ENCODE peak calls at places on chromosome 7, in four cellular contexts. One of them, this sample, is unnamed.

GRCh38 chr7:158911145-158911544 is 54.8 kb downstream of the DYNC2I1 start:
- ATAC-seq in CD4-positive, CD25-positive, alpha-beta regulatory T cell: no peak
- ATAC-seq in natural killer cell treated with Interleukin-12 subunit alpha and Interleukin-12 subunit beta and Interleukin-15 and Interleukin-18, amount 100 ng/mL, for 72 hours: no peak
- ATAC-seq in pancreas: peak
- ATAC-seq in this sample: no peak

GRCh38 chr7:97973206-97973658 is 16.8 kb downstream of the OCM2 start:
- ATAC-seq in CD4-positive, CD25-positive, alpha-beta regulatory T cell: no peak
- ATAC-seq in natural killer cell treated with Interleukin-12 subunit alpha and Interleukin-12 subunit beta and Interleukin-15 and Interleukin-18, amount 100 ng/mL, for 72 hours: no peak
- ATAC-seq in pancreas: peak
- ATAC-seq in this sample: no peak

GRCh38 chr7:129918922-129919321 is 33.8 kb downstream of the UBE2H start:
- ATAC-seq in CD4-positive, CD25-positive, alpha-beta regulatory T cell: no peak
- ATAC-seq in natural killer cell treated with Interleukin-12 subunit alpha and Interleukin-12 subunit beta and Interleukin-15 and Interleukin-18, amount 100 ng/mL, for 72 hours: no peak
- ATAC-seq in pancreas: no peak
- ATAC-seq in this sample: no peak

GRCh38 chr7:103317009-103317408 is 19.8 kb downstream of the PMPCB start:
- ATAC-seq in CD4-positive, CD25-positive, alpha-beta regulatory T cell: no peak
- ATAC-seq in natural killer cell treated with Interleukin-12 subunit alpha and Interleukin-12 subunit beta and Interleukin-15 and Interleukin-18, amount 100 ng/mL, for 72 hours: no peak
- ATAC-seq in pancreas: no peak
- ATAC-seq in this sample: no peak

GRCh38 chr7:55056577-55057480 is 38.0 kb downstream of the EGFR start:
- ATAC-seq in CD4-positive, CD25-positive, alpha-beta regulatory T cell: no peak
- ATAC-seq in natural killer cell treated with Interleukin-12 subunit alpha and Interleukin-12 subunit beta and Interleukin-15 and Interleukin-18, amount 100 ng/mL, for 72 hours: no peak
- ATAC-seq in pancreas: no peak
- ATAC-seq in this sample: peak

GRCh38 chr7:129862672-129863071 is 90.1 kb downstream of the UBE2H start:
- ATAC-seq in CD4-positive, CD25-positive, alpha-beta regulatory T cell: no peak
- ATAC-seq in natural killer cell treated with Interleukin-12 subunit alpha and Interleukin-12 subunit beta and Interleukin-15 and Interleukin-18, amount 100 ng/mL, for 72 hours: no peak
- ATAC-seq in pancreas: no peak
- ATAC-seq in this sample: no peak

GRCh38 chr7:107486041-107486440 is 16.2 kb downstream of the GPR22 start:
- ATAC-seq in CD4-positive, CD25-positive, alpha-beta regulatory T cell: no peak
- ATAC-seq in natural killer cell treated with Interleukin-12 subunit alpha and Interleukin-12 subunit beta and Interleukin-15 and Interleukin-18, amount 100 ng/mL, for 72 hours: peak
- ATAC-seq in pancreas: no peak
- ATAC-seq in this sample: no peak

GRCh38 chr7:4742852-4743251 is 32.6 kb upstream of the AP5Z1 start:
- ATAC-seq in CD4-positive, CD25-positive, alpha-beta regulatory T cell: no peak
- ATAC-seq in natural killer cell treated with Interleukin-12 subunit alpha and Interleukin-12 subunit beta and Interleukin-15 and Interleukin-18, amount 100 ng/mL, for 72 hours: no peak
- ATAC-seq in pancreas: no peak
- ATAC-seq in this sample: no peak

GRCh38 chr7:44767912-44768662 is 19.4 kb downstream of the ZMIZ2 start:
- ATAC-seq in CD4-positive, CD25-positive, alpha-beta regulatory T cell: peak
- ATAC-seq in natural killer cell treated with Interleukin-12 subunit alpha and Interleukin-12 subunit beta and Interleukin-15 and Interleukin-18, amount 100 ng/mL, for 72 hours: no peak
- ATAC-seq in pancreas: peak
- ATAC-seq in this sample: peak

GRCh38 chr7:74443591-74444365 is 9.9 kb upstream of the GTF2IRD1 start:
- ATAC-seq in CD4-positive, CD25-positive, alpha-beta regulatory T cell: no peak
- ATAC-seq in natural killer cell treated with Interleukin-12 subunit alpha and Interleukin-12 subunit beta and Interleukin-15 and Interleukin-18, amount 100 ng/mL, for 72 hours: no peak
- ATAC-seq in pancreas: no peak
- ATAC-seq in this sample: no peak

GRCh38 chr7:105154084-105154483 is 140.1 kb downstream of the KMT2E start:
- ATAC-seq in CD4-positive, CD25-positive, alpha-beta regulatory T cell: no peak
- ATAC-seq in natural killer cell treated with Interleukin-12 subunit alpha and Interleukin-12 subunit beta and Interleukin-15 and Interleukin-18, amount 100 ng/mL, for 72 hours: no peak
- ATAC-seq in pancreas: no peak
- ATAC-seq in this sample: no peak

GRCh38 chr7:104686286-104686685 is 327.7 kb upstream of the KMT2E start:
- ATAC-seq in CD4-positive, CD25-positive, alpha-beta regulatory T cell: no peak
- ATAC-seq in natural killer cell treated with Interleukin-12 subunit alpha and Interleukin-12 subunit beta and Interleukin-15 and Interleukin-18, amount 100 ng/mL, for 72 hours: no peak
- ATAC-seq in pancreas: no peak
- ATAC-seq in this sample: no peak

GRCh38 chr7:91083855-91084644 is 180.2 kb upstream of the FZD1 start:
- ATAC-seq in CD4-positive, CD25-positive, alpha-beta regulatory T cell: no peak
- ATAC-seq in natural killer cell treated with Interleukin-12 subunit alpha and Interleukin-12 subunit beta and Interleukin-15 and Interleukin-18, amount 100 ng/mL, for 72 hours: no peak
- ATAC-seq in pancreas: no peak
- ATAC-seq in this sample: no peak

GRCh38 chr7:1106783-1107421 is 19.0 kb downstream of the GPER1 start:
- ATAC-seq in CD4-positive, CD25-positive, alpha-beta regulatory T cell: no peak
- ATAC-seq in natural killer cell treated with Interleukin-12 subunit alpha and Interleukin-12 subunit beta and Interleukin-15 and Interleukin-18, amount 100 ng/mL, for 72 hours: no peak
- ATAC-seq in pancreas: no peak
- ATAC-seq in this sample: no peak

This sample was measured in esophagus mucosa.